ENCODE peak calls at places on chromosomes 5 and 9, in five cellular contexts. P is mammary epithelial cell, L is foreskin fibroblast, I is Panc1, K is Calu3. V is an unnamed sample.

GRCh38 chr5:151051931-151052608 is 28.8 kb downstream of the TNIP1 start:
- DNase-seq in L (no peak), P (no peak), K (no peak), I (no peak), V (no peak)

GRCh38 chr9:121895836-121896544 is 197.1 kb downstream of the TTLL11 start:
- DNase-seq in K (no peak), P (no peak), I (no peak), L (no peak), V (no peak)

GRCh38 chr5:76733049-76733417 is 17.1 kb downstream of the F2R start:
- DNase-seq in P (no peak), L (no peak), I (no peak), K (no peak), V (no peak)

GRCh38 chr9:74497750-74498615 is 848 bp downstream of the RORB start:
- DNase-seq in I (no peak), L (peak), P (peak), K (peak), V (no peak)

GRCh38 chr5:171874210-171874609 is 88.6 kb downstream of the SMIM23 start:
- DNase-seq in P (no peak), I (no peak), K (no peak), L (peak), V (no peak)

GRCh38 chr5:169112016-169112415 is 188.9 kb downstream of the SLIT3 start:
- DNase-seq in P (no peak), L (no peak), K (no peak), I (no peak), V (no peak)

GRCh38 chr5:53882637-53883036 is 322.2 kb downstream of the NDUFS4 start:
- DNase-seq in P (no peak), I (no peak), L (peak), K (no peak), V (no peak)

GRCh38 chr5:138466058-138466899 is 1.0 kb downstream of the EGR1 start:
- DNase-seq in I (no peak), L (no peak), P (no peak), K (peak), V (no peak)

GRCh38 chr5:55724276-55724675 is 12.2 kb upstream of the SLC38A9 start:
- DNase-seq in K (no peak), L (no peak), P (no peak), I (no peak), V (no peak)

GRCh38 chr5:118956727-118957126 is 31.6 kb downstream of the DTWD2 start:
- DNase-seq in K (no peak), I (no peak), P (peak), L (no peak), V (no peak)
- TF ChIP-seq CTCF in K (no peak), I (peak), P (peak), L (peak), V (peak)

GRCh38 chr9:112884721-112885120 is 6.0 kb downstream of the SLC46A2 start:
- DNase-seq in P (peak), L (no peak), I (no peak), K (no peak), V (no peak)

GRCh38 chr9:112885324-112885723 is 5.4 kb downstream of the SLC46A2 start:
- DNase-seq in I (no peak), L (no peak), K (no peak), P (no peak), V (no peak)

GRCh38 chr9:112886351-112886750 is 4.3 kb downstream of the SLC46A2 start:
- DNase-seq in K (no peak), L (no peak), P (no peak), I (no peak), V (no peak)

GRCh38 chr9:112890106-112891081 is at the start of gene SLC46A2:
- DNase-seq in K (no peak), L (no peak), P (peak), I (no peak), V (no peak)

GRCh38 chr9:112887377-112887776 is 3.3 kb downstream of the SLC46A2 start:
- DNase-seq in I (no peak), K (no peak), P (no peak), L (no peak), V (no peak)
- TF ChIP-seq CTCF in I (peak), K (no peak), P (no peak), L (no peak), V (no peak)

GRCh38 chr5:67166460-67166871 is 30.1 kb downstream of the CD180 start:
- DNase-seq in P (no peak), K (peak), L (no peak), I (no peak), V (no peak)
- TF ChIP-seq CTCF in P (no peak), K (no peak), L (no peak), I (peak), V (no peak)

GRCh38 chr5:62306494-62307363 is 723 bp downstream of the KIF2A start:
- DNase-seq in I (no peak), P (peak), L (peak), K (peak), V (no peak)

GRCh38 chr5:62305358-62305714 is 670 bp upstream of the KIF2A start:
- DNase-seq in P (peak), L (no peak), I (no peak), K (no peak), V (no peak)

GRCh38 chr5:62307364-62307689 is 1.3 kb downstream of the KIF2A start:
- DNase-seq in K (no peak), L (no peak), I (no peak), P (no peak), V (no peak)

GRCh38 chr5:62308439-62308838 is 2.4 kb downstream of the KIF2A start:
- DNase-seq in L (no peak), K (no peak), P (no peak), I (no peak), V (no peak)

DNA sequence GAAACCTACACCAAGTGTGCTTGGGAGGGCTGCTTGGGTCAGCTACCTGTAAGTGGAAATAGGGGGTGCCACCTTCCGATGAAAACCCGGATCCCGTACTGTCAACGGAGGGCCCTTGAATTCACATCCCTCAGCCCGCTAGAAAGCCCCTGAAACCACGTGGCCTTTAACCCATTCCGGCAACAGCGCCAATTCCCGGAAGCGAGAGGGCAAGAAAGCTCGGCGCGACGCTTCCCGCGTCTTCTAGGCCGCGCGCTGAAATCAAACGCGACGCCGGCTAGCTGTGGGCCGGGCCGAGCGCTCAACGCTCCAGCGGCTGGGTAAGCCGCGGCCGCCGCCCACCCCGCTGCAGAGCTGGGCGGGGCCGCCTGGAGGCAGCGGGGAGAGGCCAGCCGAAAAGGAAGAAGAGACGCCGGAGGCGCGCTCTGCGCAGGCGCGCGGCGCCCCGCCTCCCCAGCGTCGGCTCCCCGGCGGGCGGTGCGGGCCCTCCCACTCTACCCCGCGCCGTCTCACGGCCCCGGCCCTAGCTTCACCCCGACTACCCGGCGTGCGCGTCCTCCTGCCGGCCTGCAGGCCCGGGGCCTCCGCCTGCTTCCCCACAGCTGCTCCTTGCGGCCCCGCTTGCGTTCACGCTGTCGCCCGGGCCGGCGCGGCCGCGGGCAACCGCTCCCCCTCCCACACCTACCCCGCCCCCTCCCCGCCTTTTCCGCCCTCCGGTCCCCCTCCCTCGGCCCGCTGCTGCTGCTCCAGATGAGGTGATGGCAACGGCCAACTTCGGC is at the start of gene KIF2A:
- DNase-seq in L (peak), I (peak), P (peak), K (peak), V (peak)
- TF ChIP-seq CTCF in L (no peak), I (no peak), P (no peak), K (no peak), V (no peak)

GRCh38 chr5:68661237-68661636 is 432.6 kb upstream of the SLC30A5 start:
- DNase-seq in P (peak), L (peak), I (no peak), K (peak), V (no peak)
- TF ChIP-seq CTCF in P (peak), L (peak), I (peak), K (peak), V (peak)

GRCh38 chr5:174618589-174618988 is 105.8 kb upstream of the MSX2 start:
- DNase-seq in I (no peak), K (no peak), L (no peak), P (no peak), V (no peak)
- TF ChIP-seq CTCF in I (no peak), K (no peak), L (no peak), P (no peak), V (no peak)

DNA sequence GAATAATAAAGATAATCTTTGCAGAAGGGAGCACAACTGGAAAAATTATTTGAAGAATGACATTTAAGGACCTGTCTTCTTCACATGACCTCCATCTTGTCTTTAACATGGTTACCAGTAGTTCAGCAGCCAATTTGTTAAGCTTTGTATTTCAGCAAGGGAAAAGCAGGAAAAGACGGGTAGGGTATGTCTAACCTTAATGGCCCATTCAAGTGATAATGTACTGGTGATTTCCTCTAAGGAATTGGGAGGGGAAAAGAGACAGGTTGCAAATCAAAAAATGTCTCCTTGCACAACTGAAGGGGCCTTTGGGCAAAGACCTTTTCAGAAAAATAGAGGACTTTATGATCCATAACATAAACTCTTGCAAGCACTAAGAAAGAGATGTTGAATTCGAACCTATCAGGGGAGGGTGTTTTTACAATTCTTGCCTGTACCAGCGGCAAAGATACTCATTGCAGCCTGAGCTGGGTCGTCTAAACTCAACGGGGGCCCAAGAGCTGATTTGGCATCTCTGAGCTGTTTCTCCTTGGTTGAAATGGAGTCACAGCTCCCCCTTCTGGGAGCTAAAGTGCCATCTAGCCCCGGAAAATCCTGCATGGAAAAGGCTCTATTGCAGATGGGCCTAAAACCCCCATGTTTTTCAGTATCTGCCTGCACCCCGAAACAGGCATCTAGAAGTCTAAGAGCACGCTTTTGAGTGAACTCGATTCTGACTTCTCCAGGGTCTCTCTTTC is 3.8 kb downstream of the BRINP1 start:
- DNase-seq in L (no peak), P (peak), I (no peak), K (no peak), V (no peak)
- TF ChIP-seq CTCF in L (peak), P (peak), I (peak), K (no peak), V (peak)

GRCh38 chr9:86250123-86250522 is 9.3 kb downstream of the C9orf153 start:
- DNase-seq in I (no peak), L (no peak), P (no peak), K (no peak), V (no peak)

GRCh38 chr9:86241216-86241615 is 18.2 kb downstream of the C9orf153 start:
- DNase-seq in K (no peak), L (no peak), I (no peak), P (peak), V (no peak)

GRCh38 chr9:86242012-86242411 is 17.4 kb downstream of the C9orf153 start:
- DNase-seq in P (no peak), K (no peak), I (no peak), L (no peak), V (no peak)

DNA sequence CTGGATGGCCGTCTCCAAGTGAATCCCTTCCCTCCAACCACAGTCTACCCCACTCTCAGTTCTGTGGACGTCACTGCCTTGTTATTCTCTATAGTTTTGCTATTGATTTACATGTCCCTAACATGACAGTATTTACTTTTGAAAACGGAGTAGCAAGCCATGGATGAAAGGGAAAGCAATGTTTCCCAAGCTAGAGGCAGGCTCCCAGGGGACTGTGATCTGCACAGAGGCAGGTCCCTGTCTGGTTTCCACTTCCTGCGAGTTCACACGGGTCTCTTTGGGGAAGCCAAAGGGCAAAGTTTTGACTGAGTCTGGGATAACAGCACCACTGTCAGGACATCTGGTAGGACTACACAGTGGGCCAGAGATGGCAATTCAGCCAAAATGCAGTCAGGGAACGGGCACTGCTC is 12.7 kb downstream of the C9orf153 start:
- DNase-seq in K (no peak), P (no peak), L (no peak), I (no peak), V (no peak)
- TF ChIP-seq CTCF in K (no peak), P (no peak), L (no peak), I (no peak), V (no peak)

GRCh38 chr5:148828461-148829247 is 2.2 kb downstream of the ADRB2 start:
- DNase-seq in K (peak), P (peak), L (no peak), I (no peak), V (no peak)

GRCh38 chr5:148829248-148829594 is 2.8 kb downstream of the ADRB2 start:
- DNase-seq in L (no peak), K (no peak), P (no peak), I (no peak), V (no peak)

GRCh38 chr5:148827723-148828122 is 1.3 kb downstream of the ADRB2 start:
- DNase-seq in P (peak), K (no peak), L (no peak), I (no peak), V (no peak)

GRCh38 chr5:148829734-148830133 is 3.3 kb downstream of the ADRB2 start:
- DNase-seq in P (no peak), K (no peak), I (no peak), L (no peak), V (no peak)

GRCh38 chr5:148826082-148826971 is at the start of gene ADRB2:
- DNase-seq in L (peak), K (peak), I (peak), P (peak), V (no peak)
- TF ChIP-seq CTCF in L (no peak), K (no peak), I (no peak), P (peak), V (no peak)

GRCh38 chr9:113597390-113598241 is 134.1 kb downstream of the RGS3 start:
- DNase-seq in P (no peak), L (no peak), K (no peak), I (no peak), V (no peak)
- TF ChIP-seq CTCF in P (no peak), L (no peak), K (no peak), I (no peak), V (no peak)